ENCODE peak calls at places on chromosomes 6 and 20, in five cellular contexts. K, M, V, P and S are unnamed samples. For H3K36me3, the result is how much of the 10 kb centered on the place peaks cover.

GRCh38 chr6:109187399-109188114 is 92.2 kb downstream of the CEP57L1 start:
- DNase-seq in V (no peak), K (no peak), P (peak), M (no peak), S (no peak)

GRCh38 chr6:134980846-134981245 is 30.9 kb upstream of the ALDH8A1 start:
- DNase-seq in V (no peak), M (no peak), K (no peak), P (no peak), S (no peak)

GRCh38 chr6:131524695-131525336 is 48.2 kb upstream of the ARG1 start:
- DNase-seq in K (no peak), P (no peak), V (no peak), M (no peak), S (no peak)

GRCh38 chr20:19903168-19903676 is 113.9 kb upstream of the NAA20 start:
- DNase-seq in P (no peak), V (no peak), M (peak), K (peak), S (no peak)

GRCh38 chr20:50686767-50687266 is 4.5 kb downstream of the RIPOR3 start:
- DNase-seq in M (no peak), K (no peak), V (no peak), P (no peak), S (no peak)

GRCh38 chr6:141874930-141875602 is 257.7 kb upstream of the GJE1 start:
- DNase-seq in P (no peak), M (no peak), K (no peak), V (no peak), S (no peak)

GRCh38 chr6:142954844-142955243 is 9.9 kb upstream of the HIVEP2 start:
- DNase-seq in K (no peak), P (no peak), M (no peak), V (no peak), S (no peak)

GRCh38 chr6:40923860-40924259 is 115.2 kb downstream of the UNC5CL start:
- DNase-seq in P (no peak), K (no peak), V (no peak), M (no peak), S (no peak)

GRCh38 chr20:59258103-59258705 is 42.2 kb upstream of the EDN3 start:
- DNase-seq in V (no peak), M (no peak), K (no peak), P (no peak), S (no peak)

DNA sequence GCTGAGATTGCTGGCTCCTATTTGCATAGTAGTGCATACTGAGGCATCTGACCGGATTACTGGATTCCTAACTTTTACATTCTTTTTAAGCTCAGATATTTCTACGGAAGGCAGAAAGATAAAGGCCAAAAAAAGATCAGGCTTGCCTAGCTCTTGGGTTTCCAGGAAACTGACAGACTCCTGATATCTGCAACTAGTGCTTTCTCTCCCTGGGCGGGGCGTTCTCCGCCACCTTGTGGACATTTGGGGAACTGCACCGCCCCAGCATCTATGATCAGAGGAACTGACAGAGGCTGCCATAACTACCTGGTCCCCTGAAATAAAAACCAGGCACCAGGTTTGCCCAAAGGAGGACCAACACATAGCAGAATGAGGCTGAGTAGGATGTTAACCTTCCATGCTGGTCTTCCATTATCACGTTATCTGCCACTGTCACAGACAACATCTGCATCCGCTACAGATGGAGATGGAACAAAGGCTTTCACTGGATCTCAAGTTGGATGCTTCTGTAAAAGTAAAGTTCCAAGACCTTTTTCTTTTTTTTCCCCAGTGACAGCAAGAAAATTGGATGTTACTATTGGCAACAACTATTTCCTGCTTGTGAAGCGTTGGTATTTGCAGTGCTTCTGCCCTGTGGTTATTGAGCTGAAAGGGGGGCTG is 33.3 kb downstream of the NT5E start:
- DNase-seq in K (peak), V (peak), P (peak), M (peak), S (peak)
- H3K4me3 ChIP-seq in K (no peak), V (no peak), P (no peak), M (no peak), S (no peak)

GRCh38 chr20:42391807-42392206 is 773.6 kb upstream of the CHD6 start:
- DNase-seq in K (no peak), M (no peak), P (no peak), V (no peak), S (no peak)
- TF ChIP-seq CTCF in K (no peak), M (no peak), P (no peak), V (no peak), S (no peak)

GRCh38 chr6:158021814-158022748 is 40.4 kb downstream of the SYNJ2 start:
- DNase-seq in P (no peak), K (no peak), M (no peak), V (no peak), S (no peak)
- H3K36me3 ChIP-seq in P (under half), K (half or more), M (under half), V (under half), S (half or more)

GRCh38 chr6:46921731-46922130 is at the start of gene ADGRF5:
- DNase-seq in K (no peak), M (no peak), V (no peak), P (no peak), S (no peak)
- H3K4me3 ChIP-seq in K (no peak), M (peak), V (peak), P (peak), S (no peak)

GRCh38 chr6:25670793-25671513 is 18.9 kb downstream of the SCGN start:
- DNase-seq in V (no peak), M (no peak), K (no peak), P (no peak), S (no peak)
- TF ChIP-seq CTCF in V (no peak), M (no peak), K (no peak), P (no peak), S (no peak)

GRCh38 chr20:24899153-24899552 is 49.9 kb upstream of the CST7 start:
- DNase-seq in M (no peak), K (no peak), V (no peak), P (no peak), S (no peak)
- H3K36me3 ChIP-seq in M (under half), K (under half), V (under half), P (under half), S (under half)

GRCh38 chr6:116872771-116873170 is 4.3 kb upstream of the RFX6 start:
- DNase-seq in V (no peak), K (no peak), P (no peak), M (no peak), S (no peak)

GRCh38 chr6:116876107-116876506 is 935 bp upstream of the RFX6 start:
- DNase-seq in K (no peak), P (no peak), V (no peak), M (no peak), S (no peak)

GRCh38 chr6:116881236-116881635 is 4.2 kb downstream of the RFX6 start:
- DNase-seq in P (no peak), V (no peak), M (no peak), K (no peak), S (no peak)

GRCh38 chr6:116877743-116878142 is 701 bp downstream of the RFX6 start:
- DNase-seq in M (no peak), K (no peak), P (no peak), V (no peak), S (peak)

DNA sequence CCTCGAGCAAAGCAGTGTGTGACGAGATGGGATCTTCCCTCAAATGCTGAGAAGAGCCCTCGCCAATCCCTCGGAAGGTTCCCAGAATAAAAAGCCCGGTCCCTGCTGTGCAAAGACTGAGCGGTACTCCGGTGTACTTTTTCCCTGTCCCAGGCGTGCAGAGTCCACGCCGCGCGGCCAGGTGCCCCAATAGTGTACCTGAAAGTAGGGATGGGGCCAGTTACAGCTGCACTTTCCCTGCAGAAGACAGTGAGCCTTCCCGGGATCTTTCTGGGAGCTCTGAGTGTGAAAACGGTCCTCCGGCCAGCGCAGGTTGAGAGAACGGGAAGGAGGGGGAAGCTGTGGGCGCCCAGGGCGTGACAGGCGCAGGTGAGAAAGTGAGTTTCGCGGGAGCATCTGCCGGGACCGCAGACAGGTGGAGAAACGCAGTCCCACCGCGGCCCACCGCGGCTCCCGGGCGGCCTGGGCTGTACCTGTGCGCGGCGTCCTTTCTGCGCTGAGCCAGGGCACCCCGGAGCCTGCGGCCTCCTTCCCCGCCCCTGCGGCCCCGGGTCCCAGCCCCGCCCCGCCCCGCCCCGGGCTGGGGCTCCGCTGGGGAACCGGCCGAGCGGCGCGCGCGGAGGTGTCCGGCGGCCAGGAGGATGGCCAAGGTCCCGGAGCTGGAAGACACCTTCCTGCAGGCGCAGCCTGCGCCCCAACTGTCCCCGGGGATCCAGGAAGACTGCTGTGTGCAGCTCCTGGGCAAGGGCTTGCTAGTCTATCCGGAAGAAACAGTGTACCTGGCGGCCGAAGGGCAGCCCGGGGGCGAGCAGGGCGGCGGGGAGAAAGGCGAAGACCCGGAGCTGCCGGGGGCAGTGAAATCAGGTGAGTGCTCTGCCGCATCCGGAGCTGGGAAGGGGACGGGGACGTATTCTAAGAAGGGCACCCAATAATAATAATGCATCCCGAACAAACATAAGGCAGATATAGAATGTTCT is at the start of gene RFX6:
- DNase-seq in K (no peak), V (peak), M (no peak), P (no peak), S (peak)
- H3K4me3 ChIP-seq in K (no peak), V (no peak), M (peak), P (no peak), S (no peak)

GRCh38 chr20:11718474-11719094 is 199.1 kb upstream of the BTBD3 start:
- DNase-seq in V (no peak), M (no peak), K (no peak), P (no peak), S (no peak)

GRCh38 chr20:11719153-11719552 is 198.5 kb upstream of the BTBD3 start:
- DNase-seq in P (no peak), K (no peak), M (no peak), V (no peak), S (no peak)

GRCh38 chr20:11717562-11717961 is 200.1 kb upstream of the BTBD3 start:
- DNase-seq in P (no peak), V (no peak), M (no peak), K (no peak), S (no peak)

GRCh38 chr20:11716945-11717248 is 200.8 kb upstream of the BTBD3 start:
- DNase-seq in M (no peak), K (no peak), V (no peak), P (no peak), S (no peak)

GRCh38 chr20:11716239-11716944 is 201.3 kb upstream of the BTBD3 start:
- DNase-seq in M (no peak), P (no peak), V (no peak), K (peak), S (peak)
- TF ChIP-seq CTCF in M (no peak), P (no peak), V (no peak), K (peak), S (peak)

GRCh38 chr6:160076009-160076408 is 45.6 kb upstream of the SLC22A1 start:
- DNase-seq in M (no peak), K (no peak), V (no peak), P (no peak), S (no peak)

GRCh38 chr6:160070427-160070826 is 51.2 kb upstream of the SLC22A1 start:
- DNase-seq in K (no peak), M (no peak), V (no peak), P (no peak), S (no peak)

GRCh38 chr6:160071805-160072687 is 49.6 kb upstream of the SLC22A1 start:
- DNase-seq in V (no peak), M (no peak), P (no peak), K (no peak), S (no peak)

GRCh38 chr6:160070831-160071230 is 50.8 kb upstream of the SLC22A1 start:
- DNase-seq in P (no peak), M (no peak), V (no peak), K (no peak), S (no peak)

GRCh38 chr6:160073272-160073671 is 48.3 kb upstream of the SLC22A1 start:
- DNase-seq in P (no peak), K (no peak), M (no peak), V (no peak), S (no peak)
- H3K36me3 ChIP-seq in P (under half), K (half or more), M (half or more), V (half or more), S (half or more)